ENCODE peak calls at places on chromosomes 7 and 10, in seven cellular contexts. One of them, this sample, is unnamed.

GRCh38 chr7:3446786-3447185 is 145.7 kb downstream of the SDK1 start:
- DNase-seq in H1: no peak
- DNase-seq in GM12878: no peak
- DNase-seq in SK-N-SH: no peak
- DNase-seq in HCT116: no peak
- DNase-seq in K562: no peak
- DNase-seq in HepG2: no peak
- DNase-seq in this sample: no peak

GRCh38 chr7:123936388-123936787 is 11.3 kb downstream of the SPAM1 start:
- DNase-seq in H1: no peak
- DNase-seq in GM12878: no peak
- DNase-seq in K562: no peak
- DNase-seq in HepG2: no peak
- DNase-seq in HCT116: no peak
- DNase-seq in SK-N-SH: no peak
- DNase-seq in this sample: no peak

GRCh38 chr7:124550036-124550435 is 215.6 kb downstream of the GPR37 start:
- DNase-seq in GM12878: no peak
- DNase-seq in SK-N-SH: no peak
- DNase-seq in HepG2: no peak
- DNase-seq in H1: no peak
- DNase-seq in K562: no peak
- DNase-seq in HCT116: no peak
- DNase-seq in this sample: no peak

GRCh38 chr10:102918817-102919236 is 733 bp downstream of the CNNM2 start:
- DNase-seq in GM12878: no peak
- DNase-seq in SK-N-SH: no peak
- DNase-seq in HepG2: peak; percentile 8
- DNase-seq in H1: no peak
- DNase-seq in HCT116: no peak
- DNase-seq in K562: peak; percentile 19
- DNase-seq in this sample: no peak

GRCh38 chr10:48400850-48401220 is 94.4 kb downstream of the MAPK8 start:
- DNase-seq in SK-N-SH: no peak
- DNase-seq in H1: no peak
- DNase-seq in HepG2: no peak
- DNase-seq in HCT116: no peak
- DNase-seq in K562: no peak
- DNase-seq in GM12878: no peak
- DNase-seq in this sample: no peak

GRCh38 chr10:131675104-131675503 is 225.7 kb upstream of the PPP2R2D start:
- DNase-seq in H1: no peak
- DNase-seq in SK-N-SH: no peak
- DNase-seq in HCT116: no peak
- DNase-seq in K562: no peak
- DNase-seq in GM12878: no peak
- DNase-seq in HepG2: no peak
- DNase-seq in this sample: no peak

GRCh38 chr10:7231420-7232414 is 179.1 kb downstream of the SFMBT2 start:
- DNase-seq in H1: no peak
- DNase-seq in HCT116: no peak
- DNase-seq in GM12878: no peak
- DNase-seq in HepG2: no peak
- DNase-seq in K562: peak; percentile 10
- DNase-seq in SK-N-SH: no peak
- DNase-seq in this sample: no peak

GRCh38 chr7:27151945-27152815 is at the start of gene HOXA3:
- DNase-seq in HepG2: no peak
- DNase-seq in K562: no peak
- DNase-seq in SK-N-SH: peak; percentile 54
- DNase-seq in GM12878: no peak
- DNase-seq in HCT116: no peak
- DNase-seq in H1: no peak
- DNase-seq in this sample: no peak

GRCh38 chr10:10490187-10490980 is 527.3 kb upstream of the CELF2 start:
- DNase-seq in HepG2: no peak
- DNase-seq in SK-N-SH: no peak
- DNase-seq in GM12878: no peak
- DNase-seq in HCT116: no peak
- DNase-seq in K562: no peak
- DNase-seq in H1: no peak
- DNase-seq in this sample: no peak

GRCh38 chr10:29611796-29612381 is 22.9 kb downstream of the SVIL start:
- DNase-seq in GM12878: no peak
- DNase-seq in HepG2: no peak
- DNase-seq in SK-N-SH: no peak
- DNase-seq in H1: no peak
- DNase-seq in HCT116: no peak
- DNase-seq in K562: no peak
- DNase-seq in this sample: no peak
- TF ChIP-seq JUND in GM12878: no peak
- TF ChIP-seq JUND in HepG2: no peak
- TF ChIP-seq JUND in SK-N-SH: no peak
- TF ChIP-seq JUND in H1: peak; percentile 11
- TF ChIP-seq JUND in HCT116: no peak
- TF ChIP-seq JUND in K562: no peak
- TF ChIP-seq JUND in this sample: no peak

GRCh38 chr7:155566011-155566836 is 19.9 kb upstream of the CNPY1 start:
- DNase-seq in HepG2: no peak
- DNase-seq in HCT116: no peak
- DNase-seq in SK-N-SH: no peak
- DNase-seq in H1: no peak
- DNase-seq in GM12878: no peak
- DNase-seq in K562: no peak
- DNase-seq in this sample: no peak
- TF ChIP-seq JUND in HepG2: no peak
- TF ChIP-seq JUND in HCT116: no peak
- TF ChIP-seq JUND in SK-N-SH: no peak
- TF ChIP-seq JUND in H1: no peak
- TF ChIP-seq JUND in GM12878: no peak
- TF ChIP-seq JUND in K562: no peak
- TF ChIP-seq JUND in this sample: no peak

GRCh38 chr10:1170867-1171180 is 114.6 kb downstream of the WDR37 start:
- DNase-seq in K562: no peak
- DNase-seq in SK-N-SH: no peak
- DNase-seq in H1: no peak
- DNase-seq in HCT116: no peak
- DNase-seq in HepG2: no peak
- DNase-seq in GM12878: no peak
- DNase-seq in this sample: no peak

GRCh38 chr10:1169981-1170866 is 114.0 kb downstream of the WDR37 start:
- DNase-seq in HepG2: no peak
- DNase-seq in SK-N-SH: no peak
- DNase-seq in K562: no peak
- DNase-seq in GM12878: no peak
- DNase-seq in H1: no peak
- DNase-seq in HCT116: no peak
- DNase-seq in this sample: peak; percentile 50

GRCh38 chr10:1169186-1169885 is 113.2 kb downstream of the WDR37 start:
- DNase-seq in HepG2: no peak
- DNase-seq in GM12878: no peak
- DNase-seq in HCT116: no peak
- DNase-seq in K562: no peak
- DNase-seq in H1: no peak
- DNase-seq in SK-N-SH: no peak
- DNase-seq in this sample: no peak

GRCh38 chr10:1166828-1167275 is 110.7 kb downstream of the WDR37 start:
- DNase-seq in GM12878: no peak
- DNase-seq in SK-N-SH: no peak
- DNase-seq in K562: no peak
- DNase-seq in HCT116: no peak
- DNase-seq in H1: no peak
- DNase-seq in HepG2: no peak
- DNase-seq in this sample: no peak

DNA sequence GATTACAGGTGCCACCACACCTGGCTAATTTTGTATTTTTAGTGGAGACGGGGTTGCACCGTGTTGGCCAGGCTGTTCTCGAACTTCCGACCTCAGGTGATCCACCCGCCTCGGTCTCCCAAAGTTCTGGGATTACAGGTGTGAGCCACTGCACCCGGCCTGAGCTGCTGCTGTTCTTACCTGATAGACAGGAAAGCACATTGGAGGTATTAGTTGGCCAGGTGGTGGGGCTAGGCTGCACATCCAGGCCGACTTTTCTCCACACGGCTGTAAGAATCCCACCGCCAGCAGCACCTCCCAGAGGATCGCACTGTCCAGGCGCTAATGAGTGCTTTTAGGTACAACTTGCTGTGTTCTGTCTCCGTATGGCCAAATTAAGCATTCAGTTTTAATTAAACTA is 112.6 kb downstream of the WDR37 start:
- DNase-seq in HepG2: no peak
- DNase-seq in HCT116: no peak
- DNase-seq in GM12878: no peak
- DNase-seq in K562: no peak
- DNase-seq in H1: no peak
- DNase-seq in SK-N-SH: no peak
- DNase-seq in this sample: no peak
- TF ChIP-seq JUND in HepG2: no peak
- TF ChIP-seq JUND in HCT116: no peak
- TF ChIP-seq JUND in GM12878: no peak
- TF ChIP-seq JUND in K562: no peak
- TF ChIP-seq JUND in H1: no peak
- TF ChIP-seq JUND in SK-N-SH: no peak
- TF ChIP-seq JUND in this sample: no peak

GRCh38 chr10:101270763-101271162 is 41.5 kb upstream of the LBX1 start:
- DNase-seq in K562: no peak
- DNase-seq in HCT116: no peak
- DNase-seq in H1: no peak
- DNase-seq in SK-N-SH: no peak
- DNase-seq in HepG2: no peak
- DNase-seq in GM12878: no peak
- DNase-seq in this sample: no peak

GRCh38 chr10:101263146-101263837 is 34.0 kb upstream of the LBX1 start:
- DNase-seq in GM12878: no peak
- DNase-seq in SK-N-SH: no peak
- DNase-seq in K562: no peak
- DNase-seq in HCT116: no peak
- DNase-seq in HepG2: no peak
- DNase-seq in H1: no peak
- DNase-seq in this sample: no peak

GRCh38 chr10:101267336-101267735 is 38.1 kb upstream of the LBX1 start:
- DNase-seq in K562: no peak
- DNase-seq in H1: no peak
- DNase-seq in HCT116: no peak
- DNase-seq in SK-N-SH: no peak
- DNase-seq in HepG2: no peak
- DNase-seq in GM12878: no peak
- DNase-seq in this sample: no peak

GRCh38 chr10:101267776-101268175 is 38.5 kb upstream of the LBX1 start:
- DNase-seq in SK-N-SH: no peak
- DNase-seq in HCT116: no peak
- DNase-seq in K562: no peak
- DNase-seq in HepG2: no peak
- DNase-seq in GM12878: no peak
- DNase-seq in H1: no peak
- DNase-seq in this sample: no peak

GRCh38 chr10:101266396-101267298 is 37.4 kb upstream of the LBX1 start:
- DNase-seq in GM12878: no peak
- DNase-seq in HepG2: no peak
- DNase-seq in HCT116: no peak
- DNase-seq in SK-N-SH: no peak
- DNase-seq in H1: no peak
- DNase-seq in K562: no peak
- DNase-seq in this sample: no peak
- TF ChIP-seq JUND in GM12878: no peak
- TF ChIP-seq JUND in HepG2: no peak
- TF ChIP-seq JUND in HCT116: no peak
- TF ChIP-seq JUND in SK-N-SH: no peak
- TF ChIP-seq JUND in H1: no peak
- TF ChIP-seq JUND in K562: no peak
- TF ChIP-seq JUND in this sample: no peak

DNA sequence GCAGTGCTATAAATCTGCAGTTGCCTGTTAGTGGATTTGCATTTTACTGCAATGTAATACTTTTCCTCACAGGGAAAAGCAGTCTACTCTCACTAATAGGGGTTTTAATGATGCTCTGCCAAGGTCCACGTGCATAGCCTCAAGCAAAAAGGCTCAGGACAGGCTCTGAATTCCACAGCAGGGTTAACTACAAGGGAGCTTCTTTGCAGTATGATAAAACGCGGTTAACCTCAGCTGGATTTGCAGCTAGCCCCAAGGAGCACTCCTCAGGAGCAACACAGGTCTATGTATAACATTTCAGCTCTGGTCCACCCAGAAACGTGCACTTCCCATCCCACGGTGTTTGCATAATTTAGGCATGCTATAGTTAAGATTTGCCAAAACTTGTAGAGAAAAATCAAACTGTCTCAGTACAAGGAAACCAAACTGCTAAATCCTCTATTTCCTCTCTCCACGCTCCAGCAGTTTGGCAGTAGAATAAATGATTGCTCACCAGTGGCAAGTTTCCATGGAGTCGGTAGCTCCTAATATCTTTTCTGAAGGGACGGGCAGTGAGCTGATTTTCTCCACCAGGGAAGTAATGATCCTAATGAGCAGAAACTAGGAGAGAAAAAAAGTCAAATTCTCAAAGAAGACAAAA is 13.1 kb upstream of the ASB4 start:
- DNase-seq in K562: no peak
- DNase-seq in HCT116: no peak
- DNase-seq in SK-N-SH: no peak
- DNase-seq in GM12878: no peak
- DNase-seq in HepG2: no peak
- DNase-seq in H1: no peak
- DNase-seq in this sample: no peak
- TF ChIP-seq JUND in K562: no peak
- TF ChIP-seq JUND in HCT116: no peak
- TF ChIP-seq JUND in SK-N-SH: no peak
- TF ChIP-seq JUND in GM12878: no peak
- TF ChIP-seq JUND in HepG2: no peak
- TF ChIP-seq JUND in H1: no peak
- TF ChIP-seq JUND in this sample: no peak

DNA sequence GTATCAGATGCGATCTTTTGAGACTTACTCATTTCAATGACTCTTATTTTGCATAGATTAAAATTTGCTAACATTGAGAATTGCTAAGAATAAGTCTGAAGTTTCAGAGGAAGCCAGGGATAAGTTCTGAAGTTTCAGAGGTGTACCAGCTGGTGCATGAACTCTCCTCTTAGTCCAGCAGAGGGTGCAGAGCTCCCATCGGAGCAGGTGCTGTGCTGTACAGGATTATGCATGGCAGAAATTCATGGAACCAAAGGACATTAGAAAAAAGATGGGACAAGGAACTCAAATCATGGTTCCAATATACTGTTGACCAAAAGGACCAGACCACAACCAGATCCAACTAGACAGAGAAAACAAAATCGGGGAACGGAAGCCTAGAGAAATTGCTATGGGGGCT is 41.9 kb downstream of the MGAM2 start:
- DNase-seq in GM12878: no peak
- DNase-seq in H1: no peak
- DNase-seq in SK-N-SH: peak; percentile 16
- DNase-seq in HepG2: peak; percentile 21
- DNase-seq in HCT116: no peak
- DNase-seq in K562: no peak
- DNase-seq in this sample: peak; percentile 23
- TF ChIP-seq JUND in GM12878: no peak
- TF ChIP-seq JUND in H1: no peak
- TF ChIP-seq JUND in SK-N-SH: no peak
- TF ChIP-seq JUND in HepG2: no peak
- TF ChIP-seq JUND in HCT116: no peak
- TF ChIP-seq JUND in K562: no peak
- TF ChIP-seq JUND in this sample: no peak